ENCODE peak calls at places on chromosome 9, in six cellular contexts. I, U, D, T, Q and N are unnamed samples.

GRCh38 chr9:3857673-3858072 is 331.9 kb upstream of the RFX3 start:
- DNase-seq in D (no peak), Q (no peak), I (no peak), U (no peak), T (peak), N (peak)

GRCh38 chr9:69885474-69885929 is 64.9 kb downstream of the CFAP95 start:
- DNase-seq in D (no peak), Q (no peak), T (peak), U (no peak), I (no peak), N (peak)

GRCh38 chr9:91489391-91489899 is 65.8 kb upstream of the NFIL3 start:
- DNase-seq in I (no peak), U (no peak), T (no peak), Q (no peak), D (no peak), N (peak)

GRCh38 chr9:110130791-110131416 is 77.1 kb downstream of the C9orf152 start:
- DNase-seq in U (no peak), I (no peak), D (no peak), T (no peak), Q (peak), N (no peak)

GRCh38 chr9:108704156-108704852 is 151.5 kb downstream of the ACTL7B start:
- DNase-seq in D (no peak), Q (no peak), I (no peak), U (no peak), T (peak), N (peak)

GRCh38 chr9:19375536-19375935 is 4.5 kb downstream of the RPS6 start:
- DNase-seq in T (no peak), I (no peak), Q (no peak), U (no peak), D (no peak), N (peak)

GRCh38 chr9:128115187-128116103 is 12.1 kb downstream of the PTGES2 start:
- DNase-seq in T (no peak), U (no peak), Q (no peak), I (no peak), D (no peak), N (no peak)

GRCh38 chr9:93300585-93301081 is 116.7 kb downstream of the WNK2 start:
- DNase-seq in Q (no peak), T (no peak), I (no peak), D (peak), U (no peak), N (no peak)

GRCh38 chr9:35757527-35758275 is 3.6 kb upstream of the MSMP start:
- DNase-seq in T (peak), U (no peak), D (peak), Q (no peak), I (no peak), N (no peak)

GRCh38 chr9:16825364-16825763 is 45.1 kb downstream of the BNC2 start:
- DNase-seq in I (no peak), Q (no peak), T (no peak), D (no peak), U (no peak), N (peak)

GRCh38 chr9:134381671-134382505 is 55.6 kb downstream of the RXRA start:
- DNase-seq in I (no peak), U (peak), Q (no peak), D (peak), T (no peak), N (no peak)

GRCh38 chr9:127567898-127568617 is 44.0 kb upstream of the STXBP1 start:
- DNase-seq in I (peak), D (peak), T (no peak), Q (peak), U (no peak), N (peak)

GRCh38 chr9:77021928-77022782 is 2.7 kb downstream of the FOXB2 start:
- DNase-seq in T (no peak), Q (peak), I (peak), U (no peak), D (peak), N (no peak)

GRCh38 chr9:78463750-78464149 is 166.8 kb downstream of the PSAT1 start:
- DNase-seq in Q (no peak), D (no peak), U (no peak), I (no peak), T (no peak), N (no peak)

GRCh38 chr9:114906922-114907571 is 23.3 kb downstream of the TNFSF8 start:
- DNase-seq in I (peak), Q (peak), U (no peak), T (peak), D (peak), N (peak)

GRCh38 chr9:7234144-7234543 is 476.4 kb downstream of the KDM4C start:
- DNase-seq in I (peak), D (peak), Q (peak), T (peak), U (peak), N (peak)

GRCh38 chr9:128390813-128391711 is 19.9 kb downstream of the URM1 start:
- DNase-seq in I (no peak), U (no peak), Q (no peak), T (no peak), D (no peak), N (no peak)

GRCh38 chr9:93116049-93116961 is 17.7 kb downstream of the NINJ1 start:
- DNase-seq in I (no peak), Q (peak), U (no peak), D (no peak), T (no peak), N (peak)

GRCh38 chr9:82555408-82555807 is 507.5 kb downstream of the RASEF start:
- DNase-seq in T (no peak), Q (no peak), I (no peak), D (no peak), U (no peak), N (no peak)

GRCh38 chr9:109113892-109114609 is 5.7 kb downstream of the TMEM245 start:
- DNase-seq in I (no peak), Q (no peak), T (no peak), U (no peak), D (no peak), N (no peak)

GRCh38 chr9:134839441-134840125 is 41.0 kb upstream of the FCN2 start:
- DNase-seq in Q (peak), U (no peak), T (no peak), D (peak), I (peak), N (no peak)

GRCh38 chr9:74570879-74571512 is 73.9 kb downstream of the RORB start:
- DNase-seq in I (peak), U (peak), T (peak), D (peak), Q (peak), N (peak)

GRCh38 chr9:21527579-21527978 is 45.5 kb upstream of the IFNE start:
- DNase-seq in Q (no peak), D (peak), I (no peak), U (peak), T (no peak), N (no peak)

GRCh38 chr9:5499889-5500398 is 10.4 kb upstream of the PDCD1LG2 start:
- DNase-seq in Q (no peak), T (peak), I (no peak), D (peak), U (no peak), N (peak)

GRCh38 chr9:38387751-38388150 is 4.8 kb upstream of the ALDH1B1 start:
- DNase-seq in I (no peak), Q (no peak), T (no peak), D (no peak), U (no peak), N (no peak)
- H3K4me2 ChIP-seq in I (no peak), Q (no peak), T (no peak), D (no peak), U (no peak), N (no peak)

DNA sequence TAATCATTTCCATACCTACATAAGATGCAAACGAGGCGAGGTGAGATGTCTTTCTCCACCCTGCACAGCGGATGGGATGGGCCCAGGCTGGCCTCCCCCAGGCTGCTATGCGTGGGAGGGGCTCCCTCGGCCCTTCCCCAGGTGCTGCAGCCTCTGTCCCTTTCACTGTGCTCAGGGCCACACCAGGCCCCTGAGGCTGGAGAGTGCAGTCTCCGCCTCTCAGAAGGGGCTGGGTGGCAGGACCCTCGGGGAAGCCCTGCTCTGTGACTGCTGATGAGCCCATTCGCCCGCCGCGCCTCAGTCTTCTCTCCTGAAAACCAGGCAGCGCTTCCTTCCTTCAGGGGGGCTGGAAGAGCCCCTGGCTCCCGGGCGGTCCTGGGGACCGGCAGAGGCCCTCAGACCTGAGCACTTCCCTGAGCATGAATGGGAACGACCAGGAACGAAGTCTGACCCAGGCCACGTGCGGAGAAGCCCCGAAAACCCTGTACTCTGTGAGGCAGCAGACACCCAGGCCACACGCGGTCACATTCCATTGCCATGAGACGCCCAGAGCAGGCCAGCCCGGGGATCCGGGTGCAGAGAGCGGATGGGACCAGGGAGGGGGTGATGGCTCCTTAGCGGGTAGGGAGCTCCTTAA is 21.9 kb upstream of the NOTCH1 start:
- DNase-seq in U (no peak), T (peak), Q (peak), I (peak), D (no peak), N (peak)
- TF ChIP-seq EZH2phosphoT487 in U (no peak), T (no peak), Q (no peak), I (no peak), D (no peak), N (no peak)

DNA sequence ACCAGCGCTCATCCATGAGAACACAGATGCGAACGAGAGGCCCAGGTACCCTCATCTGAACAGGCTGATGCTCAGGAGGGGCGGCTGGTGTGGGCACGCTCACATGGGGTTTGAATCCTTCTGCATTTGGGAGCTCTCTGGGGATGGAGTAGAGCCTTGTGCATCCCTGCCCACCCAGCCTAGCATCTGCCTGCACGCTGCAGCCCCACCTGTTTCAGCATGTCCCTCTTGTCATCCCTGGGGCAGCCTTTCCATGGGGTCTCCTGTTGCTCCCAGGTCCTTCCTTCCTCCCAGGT is 25.9 kb downstream of the POLR1E start:
- DNase-seq in Q (no peak), D (no peak), T (no peak), I (no peak), U (no peak), N (no peak)
- H3K4me2 ChIP-seq in Q (no peak), D (no peak), T (no peak), I (no peak), U (no peak), N (no peak)

DNA sequence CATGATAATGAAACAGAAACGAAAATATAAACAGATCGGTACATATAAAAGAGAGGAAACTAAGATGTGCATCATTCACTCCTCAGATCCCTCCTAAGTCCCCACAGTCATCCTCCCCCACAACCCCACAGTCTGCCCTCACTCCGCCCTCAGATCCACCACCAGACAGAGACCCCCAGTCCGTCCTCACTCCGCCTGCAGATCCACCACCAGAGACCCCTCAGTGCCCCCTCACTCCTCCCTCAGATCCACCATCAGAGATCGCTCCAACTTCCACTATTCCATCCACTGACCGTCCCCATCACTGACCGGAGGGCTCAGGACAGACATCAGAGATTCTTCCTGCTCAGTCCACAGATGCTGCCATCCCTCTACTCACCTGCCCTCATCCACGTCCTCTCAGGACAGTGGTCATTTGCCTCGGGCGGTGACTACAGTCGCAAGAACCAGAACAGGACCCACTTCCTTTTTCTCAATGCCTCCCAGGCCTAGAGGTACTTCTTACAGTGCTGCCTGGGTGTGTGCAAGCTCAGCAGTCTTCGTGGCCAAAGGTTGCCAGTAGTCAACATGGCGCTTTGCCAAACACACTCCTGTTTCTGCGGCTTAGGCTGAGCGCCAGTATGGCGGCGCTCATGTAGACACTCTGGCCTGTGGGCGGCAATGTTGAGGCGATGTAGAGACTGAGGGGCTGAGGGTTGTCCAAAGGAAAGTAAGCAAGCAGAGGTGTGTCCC is 8.3 kb upstream of the SPATA31C1 start:
- DNase-seq in D (no peak), I (no peak), T (peak), U (no peak), Q (peak), N (no peak)
- TF ChIP-seq EZH2phosphoT487 in D (no peak), I (no peak), T (no peak), U (no peak), Q (no peak), N (no peak)

GRCh38 chr9:81526587-81526986 is 162.8 kb downstream of the TLE1 start:
- DNase-seq in D (no peak), U (no peak), I (no peak), T (no peak), Q (no peak), N (peak)
- H3K4me2 ChIP-seq in D (no peak), U (no peak), I (no peak), T (no peak), Q (no peak), N (no peak)